ENCODE peak calls at places on chromosomes 3 and 15, in ten cellular contexts. B is lower lobe of right lung; S is right lobe of liver; Z is T-helper 2 cell; F is transverse colon; O is AG04450; N is activated CD8-positive, alpha-beta memory T cell treated with anti-CD3 and anti-CD28 coated beads for 1 hour; V is Kasumi-1; T is adipocyte; P is NCI-H345. J is an unnamed sample.

GRCh38 chr3:28053759-28054158 is 187.7 kb upstream of the CMC1 start:
- DNase-seq in B (no peak), S (no peak), Z (no peak), F (no peak), O (no peak), N (no peak), V (no peak), T (peak), P (no peak), J (no peak)

GRCh38 chr15:62765916-62766315 is 276.6 kb upstream of the TPM1 start:
- DNase-seq in B (no peak), S (no peak), Z (no peak), F (no peak), O (no peak), N (no peak), V (no peak), T (no peak), P (no peak), J (no peak)

GRCh38 chr3:27508421-27508820 is 24.2 kb upstream of the SLC4A7 start:
- DNase-seq in B (no peak), S (no peak), Z (no peak), F (no peak), O (no peak), N (no peak), V (no peak), T (no peak), P (no peak), J (no peak)

GRCh38 chr3:170317954-170318353 is 39.6 kb upstream of the SKIL start:
- DNase-seq in B (no peak), S (no peak), Z (no peak), F (no peak), O (no peak), N (no peak), V (no peak), T (no peak), P (no peak), J (no peak)

GRCh38 chr3:180680097-180680430 is 775 bp upstream of the CCDC39 start:
- DNase-seq in B (no peak), S (no peak), Z (no peak), F (peak), O (no peak), N (no peak), V (no peak), T (no peak), P (peak), J (no peak)

GRCh38 chr15:97072560-97072959 is 742.1 kb downstream of the NR2F2 start:
- DNase-seq in B (no peak), S (no peak), Z (no peak), F (no peak), O (no peak), N (no peak), V (no peak), T (no peak), P (no peak), J (no peak)

GRCh38 chr3:182568206-182568605 is 225.1 kb upstream of the ATP11B start:
- DNase-seq in B (no peak), S (no peak), Z (no peak), F (no peak), O (no peak), N (no peak), V (no peak), T (no peak), P (no peak), J (no peak)

GRCh38 chr3:64848822-64849221 is 161.0 kb upstream of the ADAMTS9 start:
- DNase-seq in B (no peak), S (no peak), Z (no peak), F (peak), O (no peak), N (no peak), V (no peak), T (peak), P (no peak), J (peak)

GRCh38 chr3:39671116-39671515 is 138.3 kb upstream of the MYRIP start:
- DNase-seq in B (no peak), S (no peak), Z (no peak), F (no peak), O (no peak), N (no peak), V (no peak), T (peak), P (no peak), J (peak)

GRCh38 chr3:72082121-72082715 is 297.3 kb upstream of the PROK2 start:
- DNase-seq in B (peak), S (no peak), Z (no peak), F (peak), O (no peak), N (no peak), V (peak), T (peak), P (no peak), J (peak)

GRCh38 chr3:127857270-127857801 is 35.0 kb upstream of the MGLL start:
- DNase-seq in B (no peak), S (no peak), Z (no peak), F (no peak), O (no peak), N (no peak), V (no peak), T (peak), P (no peak), J (no peak)

GRCh38 chr3:31562525-31562924 is 29.8 kb downstream of the STT3B start:
- DNase-seq in B (peak), S (no peak), Z (no peak), F (peak), O (no peak), N (no peak), V (peak), T (no peak), P (no peak), J (peak)

J was measured in trophoblast cell.